ENCODE peak calls at places on chromosomes 16 and 17, in eight cellular contexts. L is natural killer cell; X is GM04504; S is caudate nucleus; Y is stimulated activated naive CD4-positive, alpha-beta T cell; R is activated CD8-positive, alpha-beta memory T cell treated with anti-CD3 and anti-CD28 coated beads for 48 hours; W is NCI-H1417; C is NAMALWA. N is an unnamed sample.

GRCh38 chr16:85462405-85463227 is 150.5 kb upstream of the GSE1 start:
- DNase-seq in L (no peak), X (no peak), S (no peak), Y (no peak), R (no peak), W (peak; percentile 97), C (no peak), N (no peak)

GRCh38 chr17:68238894-68239293 is 8.9 kb upstream of the AMZ2 start:
- DNase-seq in L (peak; percentile 14), X (no peak), S (no peak), Y (no peak), R (no peak), W (no peak), C (no peak), N (no peak)

GRCh38 chr16:67000384-67001158 is 12.2 kb downstream of the CES4A start:
- DNase-seq in L (peak; percentile 46), X (no peak), S (no peak), Y (peak; percentile 41), R (no peak), W (peak; percentile 85), C (peak; percentile 34), N (peak; percentile 96)

GRCh38 chr17:74631468-74632195 is 8.1 kb upstream of the CD300E start:
- DNase-seq in L (no peak), X (peak; percentile 0), S (no peak), Y (no peak), R (no peak), W (peak; percentile 7), C (peak; percentile 40), N (no peak)

GRCh38 chr17:76478730-76479514 is 11.5 kb downstream of the AANAT start:
- DNase-seq in L (no peak), X (no peak), S (no peak), Y (no peak), R (no peak), W (no peak), C (no peak), N (no peak)

GRCh38 chr16:31713945-31714898 is 159.4 kb upstream of the ZNF267 start:
- DNase-seq in L (no peak), X (no peak), S (no peak), Y (no peak), R (no peak), W (peak; percentile 35), C (peak; percentile 28), N (no peak)

GRCh38 chr17:35056013-35056412 is 7.5 kb downstream of the RFFL start:
- DNase-seq in L (no peak), X (no peak), S (no peak), Y (no peak), R (no peak), W (no peak), C (no peak), N (no peak)

GRCh38 chr16:87459833-87460232 is 33.0 kb downstream of the ZCCHC14 start:
- DNase-seq in L (no peak), X (no peak), S (no peak), Y (no peak), R (no peak), W (no peak), C (no peak), N (no peak)

GRCh38 chr16:301235-301634 is 18.3 kb downstream of the PDIA2 start:
- DNase-seq in L (no peak), X (no peak), S (no peak), Y (no peak), R (no peak), W (no peak), C (no peak), N (no peak)

GRCh38 chr16:84933774-84934571 is 77.4 kb downstream of the ZDHHC7 start:
- DNase-seq in L (no peak), X (no peak), S (no peak), Y (no peak), R (no peak), W (no peak), C (no peak), N (peak; percentile 93)

GRCh38 chr17:32156656-32157055 is 14.4 kb downstream of the RHOT1 start:
- DNase-seq in L (no peak), X (no peak), S (no peak), Y (no peak), R (no peak), W (peak; percentile 24), C (no peak), N (no peak)

GRCh38 chr16:90008708-90009145 is 10.5 kb downstream of the DBNDD1 start:
- DNase-seq in L (peak; percentile 48), X (no peak), S (no peak), Y (peak; percentile 52), R (peak; percentile 43), W (no peak), C (peak; percentile 83), N (no peak)

GRCh38 chr16:54504372-54504771 is 217.8 kb upstream of the IRX3 start:
- DNase-seq in L (no peak), X (no peak), S (no peak), Y (no peak), R (no peak), W (no peak), C (no peak), N (no peak)

GRCh38 chr16:88969361-88969831 is 7.6 kb downstream of the CBFA2T3 start:
- DNase-seq in L (no peak), X (no peak), S (no peak), Y (no peak), R (no peak), W (no peak), C (peak; percentile 55), N (no peak)

GRCh38 chr17:44257815-44258750 is 9.9 kb downstream of the SLC4A1 start:
- DNase-seq in L (no peak), X (no peak), S (no peak), Y (no peak), R (no peak), W (no peak), C (no peak), N (no peak)

GRCh38 chr16:78953526-78953925 is 647.0 kb downstream of the MAF start:
- DNase-seq in L (no peak), X (no peak), S (no peak), Y (no peak), R (no peak), W (peak; percentile 2), C (no peak), N (no peak)

GRCh38 chr17:39213852-39214251 is 11.9 kb downstream of the STAC2 start:
- DNase-seq in L (no peak), X (no peak), S (no peak), Y (no peak), R (no peak), W (no peak), C (no peak), N (no peak)

GRCh38 chr16:84907575-84907974 is 87.8 kb downstream of the CRISPLD2 start:
- DNase-seq in L (no peak), X (no peak), S (no peak), Y (no peak), R (no peak), W (no peak), C (no peak), N (no peak)

GRCh38 chr17:27578718-27579085 is 52.3 kb upstream of the LGALS9 start:
- DNase-seq in L (no peak), X (no peak), S (no peak), Y (no peak), R (peak; percentile 30), W (no peak), C (no peak), N (no peak)

GRCh38 chr17:57999496-58000017 is 7.5 kb downstream of the SRSF1 start:
- DNase-seq in L (no peak), X (no peak), S (no peak), Y (peak; percentile 45), R (no peak), W (peak; percentile 87), C (peak; percentile 90), N (no peak)

GRCh38 chr16:72291531-72291981 is 119.6 kb upstream of the PMFBP1 start:
- DNase-seq in L (no peak), X (peak; percentile 89), S (no peak), Y (no peak), R (no peak), W (no peak), C (no peak), N (no peak)

GRCh38 chr16:75415169-75415908 is 18.0 kb downstream of the CFDP1 start:
- DNase-seq in L (no peak), X (no peak), S (no peak), Y (no peak), R (no peak), W (no peak), C (no peak), N (no peak)

GRCh38 chr16:3998793-3999478 is 117.3 kb downstream of the ADCY9 start:
- DNase-seq in L (no peak), X (peak; percentile 71), S (no peak), Y (no peak), R (no peak), W (peak; percentile 23), C (no peak), N (no peak)

GRCh38 chr17:49901460-49902331 is 53.8 kb upstream of the TAC4 start:
- DNase-seq in L (no peak), X (no peak), S (no peak), Y (no peak), R (no peak), W (no peak), C (no peak), N (no peak)

GRCh38 chr17:17171186-17171585 is 34.9 kb downstream of the PLD6 start:
- DNase-seq in L (no peak), X (no peak), S (no peak), Y (no peak), R (no peak), W (no peak), C (no peak), N (peak; percentile 35)